ENCODE peak calls at places on chromosomes 13 and 19, in six cellular contexts. Q is PC-3, L is astrocyte of the spinal cord, E is A172, M is glutamatergic neuron, O is stomach. W is an unnamed sample.

GRCh38 chr13:51148952-51149573 is 38.0 kb upstream of the C13orf42 start:
- DNase-seq in Q (peak), O (no peak), E (no peak), L (peak), M (peak), W (peak)

GRCh38 chr13:65034266-65034665 is 2195.9 kb downstream of the PCDH9 start:
- DNase-seq in E (no peak), O (no peak), L (no peak), Q (no peak), M (no peak), W (no peak)

GRCh38 chr13:27794075-27794691 is 1.9 kb downstream of the GSX1 start:
- DNase-seq in L (no peak), O (no peak), M (peak), Q (no peak), E (no peak), W (no peak)

GRCh38 chr13:111165189-111165588 is 50.1 kb downstream of the ARHGEF7 start:
- DNase-seq in E (no peak), Q (no peak), O (no peak), L (no peak), M (no peak), W (no peak)

GRCh38 chr13:45055902-45056648 is 64.2 kb upstream of the GTF2F2 start:
- DNase-seq in E (peak), L (peak), O (no peak), Q (peak), M (no peak), W (no peak)

GRCh38 chr13:75258159-75258782 is 223.7 kb downstream of the TBC1D4 start:
- DNase-seq in E (peak), L (peak), M (no peak), Q (peak), O (no peak), W (no peak)

GRCh38 chr19:7823902-7824301 is 6.1 kb upstream of the EVI5L start:
- DNase-seq in O (no peak), Q (no peak), M (no peak), E (no peak), L (no peak), W (no peak)

GRCh38 chr13:55361141-55361540 is 1779.6 kb upstream of the PRR20A start:
- DNase-seq in Q (peak), M (no peak), O (no peak), L (peak), E (no peak), W (no peak)

GRCh38 chr19:4542896-4543351 is 3.1 kb upstream of the LRG1 start:
- DNase-seq in Q (no peak), O (no peak), E (no peak), M (no peak), L (no peak), W (no peak)

GRCh38 chr19:32404939-32405430 is 585 bp upstream of the DPY19L3 start:
- DNase-seq in O (peak), Q (peak), M (peak), L (no peak), E (peak), W (peak)

GRCh38 chr19:5839312-5840017 is at the start of gene FUT6:
- DNase-seq in O (no peak), L (no peak), Q (no peak), E (no peak), M (no peak), W (no peak)

GRCh38 chr13:59747529-59747928 is 416.2 kb downstream of the DIAPH3 start:
- DNase-seq in Q (peak), M (no peak), L (no peak), O (no peak), E (no peak), W (no peak)

GRCh38 chr13:36530050-36530789 is 97.9 kb downstream of the CCNA1 start:
- DNase-seq in E (no peak), L (peak), O (no peak), M (no peak), Q (peak), W (no peak)

GRCh38 chr19:6773323-6773931 is 919 bp downstream of the VAV1 start:
- DNase-seq in E (no peak), M (no peak), Q (no peak), L (no peak), O (peak), W (no peak)

GRCh38 chr19:15550847-15551182 is 42.5 kb downstream of the CYP4F22 start:
- DNase-seq in M (no peak), Q (no peak), O (no peak), E (no peak), L (no peak), W (no peak)

GRCh38 chr13:32135655-32136054 is 104.1 kb downstream of the FRY start:
- DNase-seq in O (no peak), Q (peak), M (no peak), E (peak), L (peak), W (no peak)

GRCh38 chr13:20128459-20128927 is 32.4 kb downstream of the GJA3 start:
- DNase-seq in M (no peak), L (no peak), E (no peak), O (peak), Q (peak), W (no peak)

W was measured in mucosa of gallbladder.